ENCODE peak calls at places on chromosomes 2 and 18, in five cellular contexts. One of them, this sample, is unnamed. For H3K9me3, the result is how much of the 10 kb centered on the place peaks cover.

GRCh38 chr2:46887028-46887885 is 28.3 kb downstream of the MCFD2 start:
- DNase-seq in endodermal cell: no peak
- DNase-seq in esophagus squamous epithelium: no peak
- DNase-seq in A549: no peak
- DNase-seq in tibial nerve: no peak
- DNase-seq in this sample: no peak

GRCh38 chr2:127954857-127955256 is 69.1 kb upstream of the AMMECR1L start:
- DNase-seq in endodermal cell: peak
- DNase-seq in A549: no peak
- DNase-seq in tibial nerve: no peak
- DNase-seq in esophagus squamous epithelium: no peak
- DNase-seq in this sample: no peak

GRCh38 chr2:239064253-239064652 is 216.4 kb downstream of the TWIST2 start:
- DNase-seq in endodermal cell: no peak
- DNase-seq in tibial nerve: no peak
- DNase-seq in esophagus squamous epithelium: no peak
- DNase-seq in A549: no peak
- DNase-seq in this sample: no peak

GRCh38 chr2:228613133-228613532 is 431.6 kb upstream of the SPHKAP start:
- DNase-seq in endodermal cell: no peak
- DNase-seq in esophagus squamous epithelium: no peak
- DNase-seq in tibial nerve: no peak
- DNase-seq in A549: no peak
- DNase-seq in this sample: no peak

GRCh38 chr18:12376034-12376717 is 851 bp downstream of the AFG3L2 start:
- DNase-seq in A549: no peak
- DNase-seq in endodermal cell: peak
- DNase-seq in esophagus squamous epithelium: no peak
- DNase-seq in tibial nerve: no peak
- DNase-seq in this sample: no peak

GRCh38 chr2:143901185-143901842 is 618.6 kb downstream of the ZEB2 start:
- DNase-seq in A549: no peak
- DNase-seq in esophagus squamous epithelium: no peak
- DNase-seq in endodermal cell: no peak
- DNase-seq in tibial nerve: no peak
- DNase-seq in this sample: no peak

GRCh38 chr18:48409591-48410094 is 460 bp upstream of the ZBTB7C start:
- DNase-seq in tibial nerve: no peak
- DNase-seq in A549: no peak
- DNase-seq in endodermal cell: peak
- DNase-seq in esophagus squamous epithelium: no peak
- DNase-seq in this sample: no peak

GRCh38 chr2:25132296-25132630 is 36.1 kb downstream of the POMC start:
- DNase-seq in tibial nerve: no peak
- DNase-seq in esophagus squamous epithelium: no peak
- DNase-seq in A549: no peak
- DNase-seq in endodermal cell: peak
- DNase-seq in this sample: no peak

GRCh38 chr2:201964631-201965206 is 68.9 kb upstream of the FZD7 start:
- DNase-seq in A549: no peak
- DNase-seq in endodermal cell: no peak
- DNase-seq in esophagus squamous epithelium: no peak
- DNase-seq in tibial nerve: no peak
- DNase-seq in this sample: peak

GRCh38 chr2:191797937-191798873 is 48.7 kb downstream of the CAVIN2 start:
- DNase-seq in esophagus squamous epithelium: no peak
- DNase-seq in tibial nerve: no peak
- DNase-seq in A549: no peak
- DNase-seq in endodermal cell: no peak
- DNase-seq in this sample: no peak

GRCh38 chr18:48050176-48050575 is 119.7 kb upstream of the SMAD2 start:
- DNase-seq in endodermal cell: no peak
- DNase-seq in esophagus squamous epithelium: no peak
- DNase-seq in tibial nerve: no peak
- DNase-seq in A549: no peak
- DNase-seq in this sample: no peak

GRCh38 chr2:104858325-104858978 is 4.5 kb downstream of the POU3F3 start:
- DNase-seq in esophagus squamous epithelium: no peak
- DNase-seq in endodermal cell: no peak
- DNase-seq in tibial nerve: no peak
- DNase-seq in A549: no peak
- DNase-seq in this sample: no peak

GRCh38 chr2:60319031-60319547 is 234.4 kb downstream of the BCL11A start:
- DNase-seq in tibial nerve: no peak
- DNase-seq in endodermal cell: peak
- DNase-seq in esophagus squamous epithelium: no peak
- DNase-seq in A549: no peak
- DNase-seq in this sample: no peak
- H3K9me3 ChIP-seq in tibial nerve: under half
- H3K9me3 ChIP-seq in endodermal cell: under half
- H3K9me3 ChIP-seq in esophagus squamous epithelium: under half
- H3K9me3 ChIP-seq in A549: under half
- H3K9me3 ChIP-seq in this sample: under half

GRCh38 chr18:33878213-33878612 is 300.2 kb downstream of the ASXL3 start:
- DNase-seq in A549: no peak
- DNase-seq in tibial nerve: no peak
- DNase-seq in esophagus squamous epithelium: no peak
- DNase-seq in endodermal cell: no peak
- DNase-seq in this sample: no peak
- H3K9me3 ChIP-seq in A549: under half
- H3K9me3 ChIP-seq in tibial nerve: under half
- H3K9me3 ChIP-seq in esophagus squamous epithelium: under half
- H3K9me3 ChIP-seq in endodermal cell: under half
- H3K9me3 ChIP-seq in this sample: under half

DNA sequence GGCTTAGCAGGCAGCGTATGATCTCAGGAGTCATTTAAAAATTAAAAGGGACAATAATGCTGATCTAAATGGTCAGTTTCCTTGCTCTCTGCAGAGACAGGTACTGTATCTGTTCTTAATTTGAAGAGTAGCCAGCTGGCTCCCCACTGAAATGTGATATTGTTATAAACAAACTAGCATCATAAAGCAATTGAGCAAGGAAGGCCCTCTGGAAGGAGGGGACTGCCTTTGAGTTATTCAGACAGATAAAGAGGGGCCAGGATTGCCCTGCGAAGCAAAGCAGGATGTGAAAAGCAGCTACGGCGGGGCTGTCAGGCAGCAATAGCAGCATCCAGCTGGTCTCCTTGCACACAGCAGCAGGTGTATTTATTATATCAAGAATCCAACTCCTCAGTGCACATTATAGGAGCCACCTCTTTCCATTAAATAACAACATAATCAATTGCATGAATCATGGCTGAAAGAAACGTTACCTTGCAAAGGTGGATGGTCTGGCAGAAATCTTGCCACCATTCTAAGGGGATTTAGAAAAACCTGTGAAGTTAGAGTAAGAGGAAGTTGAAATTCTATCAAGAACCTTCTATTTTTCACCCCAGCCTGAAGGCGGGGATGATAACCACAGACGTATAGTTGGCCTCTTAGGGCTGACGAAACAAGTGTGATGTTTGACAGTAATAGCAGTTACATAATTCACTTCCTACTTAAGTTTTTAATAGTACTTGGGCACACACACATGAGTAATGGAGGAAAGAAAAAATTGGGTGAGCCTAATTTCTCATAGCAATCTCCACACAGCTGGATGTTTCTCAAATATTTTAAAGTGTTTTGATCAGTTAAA is 336.8 kb upstream of the SALL3 start:
- DNase-seq in A549: no peak
- DNase-seq in endodermal cell: no peak
- DNase-seq in tibial nerve: no peak
- DNase-seq in esophagus squamous epithelium: no peak
- DNase-seq in this sample: no peak
- H3K9me3 ChIP-seq in A549: under half
- H3K9me3 ChIP-seq in endodermal cell: under half
- H3K9me3 ChIP-seq in tibial nerve: under half
- H3K9me3 ChIP-seq in esophagus squamous epithelium: under half
- H3K9me3 ChIP-seq in this sample: under half

GRCh38 chr18:10078053-10078452 is 164.2 kb downstream of the VAPA start:
- DNase-seq in A549: no peak
- DNase-seq in esophagus squamous epithelium: no peak
- DNase-seq in endodermal cell: no peak
- DNase-seq in tibial nerve: no peak
- DNase-seq in this sample: no peak

GRCh38 chr18:10081477-10081876 is 167.7 kb downstream of the VAPA start:
- DNase-seq in tibial nerve: no peak
- DNase-seq in esophagus squamous epithelium: no peak
- DNase-seq in A549: no peak
- DNase-seq in endodermal cell: no peak
- DNase-seq in this sample: no peak

GRCh38 chr18:10085405-10085804 is 171.6 kb downstream of the VAPA start:
- DNase-seq in endodermal cell: no peak
- DNase-seq in esophagus squamous epithelium: no peak
- DNase-seq in A549: no peak
- DNase-seq in tibial nerve: no peak
- DNase-seq in this sample: no peak

GRCh38 chr18:10076502-10077030 is 162.8 kb downstream of the VAPA start:
- DNase-seq in esophagus squamous epithelium: no peak
- DNase-seq in A549: no peak
- DNase-seq in endodermal cell: no peak
- DNase-seq in tibial nerve: no peak
- DNase-seq in this sample: no peak

DNA sequence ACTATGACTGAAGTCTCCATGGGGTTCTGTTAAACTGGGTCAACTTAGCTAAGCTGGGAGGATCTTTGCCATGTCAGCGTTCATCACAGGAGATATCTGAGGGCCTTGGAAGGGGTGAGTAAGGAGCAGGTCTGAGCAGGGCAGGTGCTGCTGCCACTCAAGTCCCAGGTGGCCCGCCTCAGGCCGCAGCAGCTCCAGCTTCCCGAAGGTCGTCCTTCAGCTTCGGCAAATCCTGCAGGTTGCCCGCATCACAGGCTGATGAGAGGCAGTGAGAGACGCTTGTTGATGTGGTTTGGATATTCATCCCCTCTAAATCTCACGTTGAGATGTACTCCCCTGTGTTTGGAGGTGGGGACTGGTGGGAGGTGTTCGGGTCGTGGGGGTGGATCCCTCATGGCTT is 166.6 kb downstream of the VAPA start:
- DNase-seq in endodermal cell: no peak
- DNase-seq in A549: no peak
- DNase-seq in esophagus squamous epithelium: no peak
- DNase-seq in tibial nerve: no peak
- DNase-seq in this sample: no peak
- H3K9me3 ChIP-seq in endodermal cell: under half
- H3K9me3 ChIP-seq in A549: under half
- H3K9me3 ChIP-seq in esophagus squamous epithelium: under half
- H3K9me3 ChIP-seq in tibial nerve: under half
- H3K9me3 ChIP-seq in this sample: under half

DNA sequence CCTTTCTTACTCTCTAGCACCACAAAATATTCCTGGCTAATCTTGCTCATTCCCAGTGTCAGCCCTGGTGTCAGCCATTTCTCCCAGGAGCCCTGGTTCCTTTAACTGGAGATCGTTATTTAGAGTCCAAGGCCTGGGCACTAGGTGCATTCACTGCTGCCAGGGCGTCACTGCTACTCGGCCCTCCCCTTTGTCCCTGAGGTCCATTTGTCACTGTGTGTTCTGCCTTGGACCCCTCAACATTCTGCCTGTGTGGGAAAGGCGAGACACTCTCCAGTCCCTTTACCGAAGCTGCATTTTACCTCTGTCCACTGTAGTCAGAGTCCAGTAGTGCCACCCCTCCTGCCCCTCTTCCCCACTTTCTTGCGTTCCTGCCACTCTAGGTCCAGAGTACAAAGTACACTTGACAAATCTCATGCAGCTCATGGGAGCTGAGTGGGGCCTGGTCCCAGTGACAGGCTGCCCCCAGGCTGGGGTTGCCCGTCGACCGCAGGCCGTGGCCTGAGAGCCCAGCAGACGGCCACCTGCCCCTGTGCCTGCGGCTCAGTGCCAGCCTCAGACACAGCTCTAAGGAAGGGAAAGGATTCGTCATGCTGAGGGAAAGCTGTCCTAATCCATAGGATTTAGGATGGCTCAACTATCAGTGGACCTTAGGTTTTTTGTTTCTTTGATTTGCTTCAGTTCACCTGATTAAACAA is 52.1 kb downstream of the COPS8 start:
- DNase-seq in tibial nerve: no peak
- DNase-seq in esophagus squamous epithelium: no peak
- DNase-seq in A549: no peak
- DNase-seq in endodermal cell: no peak
- DNase-seq in this sample: no peak
- H3K9me3 ChIP-seq in tibial nerve: under half
- H3K9me3 ChIP-seq in esophagus squamous epithelium: under half
- H3K9me3 ChIP-seq in A549: under half
- H3K9me3 ChIP-seq in endodermal cell: under half
- H3K9me3 ChIP-seq in this sample: under half

DNA sequence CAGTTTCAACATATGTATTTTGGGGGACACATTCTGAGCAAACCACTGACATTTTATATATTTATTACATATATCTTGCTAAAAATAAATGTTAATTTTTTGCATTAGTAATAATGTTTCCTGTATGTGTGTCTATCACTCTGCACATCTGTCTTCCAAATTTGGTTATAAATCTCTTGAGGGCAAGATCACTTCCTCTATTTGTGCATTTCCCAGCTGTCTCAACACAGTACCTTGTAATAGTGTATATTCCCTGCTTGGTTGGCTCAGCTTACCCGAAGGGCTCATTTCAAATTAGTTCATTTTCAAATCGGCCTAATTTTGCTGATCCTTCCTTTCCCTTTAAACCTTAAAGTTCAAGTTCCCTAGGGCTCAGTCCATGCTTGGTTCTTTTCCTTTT is 617.1 kb upstream of the GYPC start:
- DNase-seq in endodermal cell: no peak
- DNase-seq in tibial nerve: no peak
- DNase-seq in A549: no peak
- DNase-seq in esophagus squamous epithelium: no peak
- DNase-seq in this sample: no peak
- H3K9me3 ChIP-seq in endodermal cell: under half
- H3K9me3 ChIP-seq in tibial nerve: under half
- H3K9me3 ChIP-seq in A549: under half
- H3K9me3 ChIP-seq in esophagus squamous epithelium: under half
- H3K9me3 ChIP-seq in this sample: under half

DNA sequence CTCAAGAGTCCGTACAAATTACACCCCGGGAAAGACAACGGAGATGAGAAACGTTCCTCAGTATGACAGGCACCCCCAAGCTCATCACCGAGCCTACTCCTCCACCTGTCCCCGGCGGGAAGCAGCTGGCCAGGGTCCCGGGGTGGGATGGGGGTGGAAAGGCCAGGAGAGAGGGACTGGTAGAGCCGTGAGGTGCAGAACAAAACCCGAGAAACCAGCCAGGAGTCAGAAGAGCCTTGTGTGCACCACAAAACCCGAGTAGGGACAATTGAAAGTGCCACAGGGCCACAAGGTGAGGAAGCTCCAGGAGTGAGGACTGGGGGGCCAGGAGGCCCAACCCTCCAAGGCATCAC is 75.5 kb upstream of the SALL3 start:
- DNase-seq in tibial nerve: no peak
- DNase-seq in A549: no peak
- DNase-seq in endodermal cell: peak
- DNase-seq in esophagus squamous epithelium: no peak
- DNase-seq in this sample: no peak
- H3K9me3 ChIP-seq in tibial nerve: under half
- H3K9me3 ChIP-seq in A549: under half
- H3K9me3 ChIP-seq in endodermal cell: under half
- H3K9me3 ChIP-seq in esophagus squamous epithelium: under half
- H3K9me3 ChIP-seq in this sample: under half

GRCh38 chr2:157107877-157108276 is 149.6 kb upstream of the GALNT5 start:
- DNase-seq in A549: no peak
- DNase-seq in endodermal cell: no peak
- DNase-seq in tibial nerve: no peak
- DNase-seq in esophagus squamous epithelium: no peak
- DNase-seq in this sample: no peak
- H3K9me3 ChIP-seq in A549: under half
- H3K9me3 ChIP-seq in endodermal cell: under half
- H3K9me3 ChIP-seq in tibial nerve: under half
- H3K9me3 ChIP-seq in esophagus squamous epithelium: under half
- H3K9me3 ChIP-seq in this sample: under half